ENCODE peak calls at places on chromosome 22, in seven cellular contexts. I is choroid plexus epithelial cell, G is heart right ventricle, P is AG04450, W is body of pancreas, K is cardiac fibroblast, F is HFF-Myc. C is an unnamed sample.
A peak's percentile ranks its signal among the peaks of the same experiment; 100 is the strongest.

GRCh38 chr22:46105494-46106278 is 44.6 kb upstream of the PPARA start:
- DNase-seq in W (peak; percentile 77), K (peak; percentile 74), F (no peak), I (peak; percentile 66), P (no peak), G (no peak), C (peak; percentile 85)

GRCh38 chr22:26650722-26651421 is 6.5 kb upstream of the MIAT start:
- DNase-seq in I (no peak), W (no peak), K (no peak), F (no peak), P (no peak), G (no peak), C (no peak)

GRCh38 chr22:38452373-38453064 is 2.5 kb downstream of the KCNJ4 start:
- DNase-seq in G (peak; percentile 83), P (no peak), I (no peak), W (peak; percentile 33), K (peak; percentile 66), F (no peak), C (no peak)

GRCh38 chr22:33984741-33985287 is 64.5 kb upstream of the LARGE1 start:
- DNase-seq in G (no peak), W (peak; percentile 9), I (no peak), F (no peak), P (no peak), K (no peak), C (no peak)

GRCh38 chr22:45499746-45500145 is 2.9 kb upstream of the FBLN1 start:
- DNase-seq in P (no peak), K (no peak), G (no peak), F (no peak), W (no peak), I (no peak), C (no peak)

GRCh38 chr22:33883561-33883960 is 36.7 kb downstream of the LARGE1 start:
- DNase-seq in I (no peak), F (no peak), W (no peak), G (no peak), K (no peak), P (no peak), C (peak; percentile 11)

GRCh38 chr22:43439368-43440102 is 27.7 kb downstream of the MPPED1 start:
- DNase-seq in F (no peak), G (no peak), K (no peak), W (no peak), P (no peak), I (no peak), C (no peak)

GRCh38 chr22:34390400-34390799 is 470.1 kb upstream of the LARGE1 start:
- DNase-seq in K (no peak), I (no peak), P (no peak), G (no peak), F (no peak), W (no peak), C (no peak)

GRCh38 chr22:38097557-38098409 is 12.7 kb downstream of the BAIAP2L2 start:
- DNase-seq in F (no peak), I (peak; percentile 54), W (no peak), K (peak; percentile 36), P (no peak), G (no peak), C (no peak)

GRCh38 chr22:48706934-48707748 is 1120.5 kb downstream of the BRD1 start:
- DNase-seq in P (no peak), K (no peak), G (no peak), I (no peak), F (no peak), W (no peak), C (no peak)

GRCh38 chr22:48268771-48269552 is 1506.5 kb downstream of the TBC1D22A start:
- DNase-seq in W (no peak), I (no peak), P (no peak), K (no peak), F (no peak), G (no peak), C (no peak)

GRCh38 chr22:39938509-39938908 is 21.7 kb upstream of the TMA7B start:
- DNase-seq in W (no peak), K (no peak), I (no peak), P (no peak), G (no peak), F (no peak), C (no peak)

GRCh38 chr22:24466831-24467249 is 28.3 kb upstream of the UPB1 start:
- DNase-seq in I (peak; percentile 97), P (no peak), W (no peak), F (no peak), K (peak; percentile 90), G (peak; percentile 48), C (peak; percentile 49)

GRCh38 chr22:22014285-22014659 is 31.7 kb upstream of the TOP3B start:
- DNase-seq in F (no peak), G (no peak), K (no peak), W (no peak), I (no peak), P (no peak), C (no peak)

GRCh38 chr22:46652930-46653331 is 32.7 kb downstream of the GRAMD4 start:
- DNase-seq in K (peak; percentile 46), W (peak; percentile 20), G (peak; percentile 43), P (no peak), I (peak; percentile 76), F (no peak), C (no peak)

GRCh38 chr22:44453441-44454112 is 44.5 kb downstream of the RTL6 start:
- DNase-seq in K (no peak), F (peak; percentile 6), W (no peak), G (no peak), P (no peak), I (no peak), C (no peak)

GRCh38 chr22:50624347-50625130 is 3.4 kb downstream of the ARSA start:
- DNase-seq in I (no peak), P (no peak), G (no peak), F (no peak), W (no peak), K (no peak), C (no peak)

GRCh38 chr22:50622723-50623327 is 5.1 kb downstream of the ARSA start:
- DNase-seq in W (peak; percentile 95), G (no peak), I (no peak), K (no peak), P (no peak), F (no peak), C (peak; percentile 83)

GRCh38 chr22:50620861-50621490 is 7.0 kb downstream of the ARSA start:
- DNase-seq in W (no peak), G (no peak), F (no peak), I (peak; percentile 19), P (no peak), K (no peak), C (peak; percentile 24)

GRCh38 chr22:50621491-50621880 is 6.5 kb downstream of the ARSA start:
- DNase-seq in F (no peak), I (no peak), G (no peak), K (no peak), W (no peak), P (no peak), C (no peak)

DNA sequence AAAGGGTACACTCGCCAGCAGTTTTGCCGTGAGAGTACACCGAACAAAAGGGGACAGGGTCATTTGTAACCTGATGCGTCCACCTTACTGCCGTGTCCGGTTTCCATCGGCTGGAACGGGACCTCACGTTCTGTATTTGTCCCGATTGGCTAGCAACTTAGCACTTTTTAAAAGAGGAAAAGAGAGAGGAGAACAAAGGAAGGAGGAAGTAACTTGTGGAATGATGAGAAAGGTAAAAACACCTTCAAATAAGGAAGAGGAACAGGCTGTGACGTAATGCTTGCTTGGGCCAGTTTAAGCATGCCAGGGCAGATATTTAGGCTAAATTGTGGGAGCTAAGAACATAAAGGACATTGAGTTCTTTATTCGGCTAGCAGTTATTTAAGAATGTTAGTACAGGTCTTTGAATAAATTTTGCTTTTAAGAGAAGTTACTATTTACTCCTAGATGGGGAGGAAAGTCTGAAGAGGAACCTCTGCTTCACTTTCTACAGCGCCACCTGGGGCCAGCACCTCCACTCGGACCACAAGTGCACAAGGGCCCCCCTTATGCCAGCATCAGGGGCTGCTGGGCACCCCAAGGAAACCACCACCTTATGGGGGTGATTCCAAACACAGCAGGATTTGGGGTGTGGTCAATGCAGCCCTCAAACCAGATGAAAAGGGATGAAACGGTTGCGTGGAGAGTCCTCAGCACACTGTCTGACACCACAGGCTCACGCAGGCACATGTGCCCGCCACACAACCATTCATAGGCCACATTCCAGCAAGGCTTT is 5.8 kb downstream of the ARSA start:
- DNase-seq in P (no peak), K (no peak), I (no peak), F (no peak), G (no peak), W (peak; percentile 63), C (peak; percentile 34)
- TF ChIP-seq CTCF in P (peak; percentile 26), K (peak; percentile 11), I (peak; percentile 33), F (peak; percentile 14), G (peak; percentile 26), W (no peak), C (peak; percentile 42)

DNA sequence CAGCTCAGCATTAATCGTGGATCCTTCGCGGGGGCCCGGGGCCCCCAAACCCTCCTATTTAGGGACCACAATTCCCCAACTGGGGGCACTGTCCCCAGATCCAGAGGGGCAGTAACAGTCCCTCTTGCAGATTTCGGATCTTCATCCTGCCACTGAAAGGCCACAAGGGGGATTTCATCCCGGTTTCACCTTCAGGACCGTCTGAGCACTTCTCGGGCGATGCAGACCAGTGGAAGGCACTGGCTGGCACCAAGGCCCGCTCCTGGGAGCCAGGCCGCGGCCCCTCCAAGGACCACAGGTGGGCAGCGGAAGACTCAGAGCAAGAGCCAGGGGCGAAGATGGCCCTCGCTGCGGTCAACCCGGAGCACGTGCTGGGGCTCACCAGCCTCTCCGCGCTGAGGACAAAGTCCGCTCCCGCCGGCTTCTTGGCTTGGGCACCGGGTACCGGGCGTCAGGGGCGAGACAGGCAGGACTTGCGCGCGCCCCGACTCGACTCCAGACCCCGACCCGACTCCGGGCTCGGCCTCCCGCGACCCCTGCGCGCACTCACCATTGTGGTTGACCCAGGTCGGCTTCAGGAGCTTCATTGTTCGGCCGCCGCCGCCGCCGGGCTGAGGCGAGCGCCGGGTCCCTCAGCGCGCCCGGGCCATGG is 517 bp downstream of the HIRA start:
- DNase-seq in K (peak; percentile 26), G (no peak), I (peak; percentile 41), P (no peak), F (no peak), W (peak; percentile 66), C (peak; percentile 49)
- TF ChIP-seq CTCF in K (peak; percentile 27), G (no peak), I (peak; percentile 41), P (peak; percentile 37), F (no peak), W (no peak), C (no peak)

GRCh38 chr22:31836010-31836409 is 82.2 kb downstream of the DEPDC5 start:
- DNase-seq in G (no peak), W (no peak), P (no peak), I (no peak), K (no peak), F (no peak), C (no peak)
- TF ChIP-seq CTCF in G (no peak), W (no peak), P (no peak), I (peak; percentile 29), K (peak; percentile 3), F (no peak), C (no peak)

DNA sequence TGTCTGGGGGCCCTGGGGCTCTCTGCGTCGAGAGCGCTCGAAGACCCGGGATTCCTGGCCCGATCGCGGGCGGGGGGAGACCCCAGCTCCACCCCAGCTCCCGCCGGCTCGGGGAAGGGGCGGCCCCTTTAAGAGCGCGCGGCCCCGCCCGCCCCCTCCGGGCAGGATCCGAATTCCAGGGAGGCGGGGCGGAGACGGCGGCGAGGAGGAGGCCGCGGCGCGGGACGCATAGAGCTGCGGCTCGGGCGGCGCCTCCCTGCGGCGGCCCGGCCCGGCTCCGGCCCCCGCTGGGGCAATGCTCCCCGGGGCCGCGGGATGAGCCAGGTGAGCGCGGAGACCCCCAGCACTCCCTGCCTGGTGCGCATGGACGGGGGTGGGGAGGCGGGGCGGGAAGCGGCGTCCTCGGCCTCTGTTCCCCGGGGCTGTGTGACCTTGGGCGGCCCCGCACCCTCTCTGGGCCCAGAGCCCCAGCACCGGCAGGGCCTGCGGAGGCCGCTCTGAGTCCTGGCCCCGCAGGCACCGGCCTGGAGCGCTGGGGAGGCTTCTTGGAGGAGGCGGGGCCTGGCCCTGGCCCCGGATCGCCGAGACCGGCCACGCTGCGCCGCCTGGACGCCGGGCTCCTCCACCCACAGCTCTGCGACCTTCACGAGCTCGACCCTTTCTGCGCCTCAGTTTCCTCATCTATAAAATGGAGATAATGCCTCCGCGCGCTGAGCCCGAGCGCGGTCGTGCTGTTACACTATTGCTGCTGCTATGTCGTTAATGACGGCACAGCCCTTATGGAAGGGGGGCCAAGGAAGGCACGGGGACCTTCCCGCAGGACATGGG is 594 bp downstream of the GAS2L1 start:
- DNase-seq in W (peak; percentile 86), F (no peak), I (peak; percentile 85), K (peak; percentile 80), P (no peak), G (peak; percentile 87), C (peak; percentile 88)
- TF ChIP-seq CTCF in W (no peak), F (no peak), I (no peak), K (no peak), P (no peak), G (peak; percentile 21), C (no peak)

C was measured in Calu3.